ENCODE peak calls at places on chromosome 22, in seven cellular contexts. E is GM12865; B is nucleus accumbens; A is HCEC 1CT; R is activated CD4-positive, alpha-beta T cell treated with anti-CD3 and anti-CD28 coated beads, Interleukin-2, amount 50 U/mL, for 4 hours; U is NCI-H1092; O is aorta. Q is an unnamed sample.
A peak's percentile ranks its signal among the peaks of the same experiment; 100 is the strongest.

GRCh38 chr22:25368271-25368670 is 148.8 kb downstream of the CRYBB2 start:
- DNase-seq in E (no peak), B (no peak), A (peak; percentile 10), R (no peak), U (no peak), O (no peak), Q (no peak)

GRCh38 chr22:44876921-44877320 is 124.5 kb downstream of the ARHGAP8 start:
- DNase-seq in E (no peak), B (no peak), A (no peak), R (no peak), U (no peak), O (no peak), Q (no peak)

GRCh38 chr22:44210721-44211120 is 30.0 kb downstream of the PARVG start:
- DNase-seq in E (no peak), B (no peak), A (peak; percentile 16), R (no peak), U (no peak), O (no peak), Q (no peak)

GRCh38 chr22:20224917-20225692 is 43.0 kb downstream of the RTN4R start:
- DNase-seq in E (no peak), B (no peak), A (no peak), R (no peak), U (no peak), O (no peak), Q (no peak)

GRCh38 chr22:21624120-21624879 is 5.5 kb downstream of the YDJC start:
- DNase-seq in E (no peak), B (no peak), A (peak; percentile 18), R (peak; percentile 31), U (no peak), O (no peak), Q (no peak)

GRCh38 chr22:19321757-19322156 is 30.2 kb upstream of the CLTCL1 start:
- DNase-seq in E (no peak), B (no peak), A (no peak), R (no peak), U (no peak), O (no peak), Q (no peak)

GRCh38 chr22:47071812-47072641 is 309.6 kb downstream of the TBC1D22A start:
- DNase-seq in E (no peak), B (no peak), A (no peak), R (no peak), U (no peak), O (no peak), Q (no peak)

GRCh38 chr22:35154937-35155387 is 89.0 kb downstream of the ISX start:
- DNase-seq in E (peak; percentile 78), B (no peak), A (peak; percentile 39), R (no peak), U (peak; percentile 46), O (no peak), Q (peak; percentile 10)

GRCh38 chr22:49502126-49502826 is 325.4 kb downstream of the BRD1 start:
- DNase-seq in E (no peak), B (no peak), A (no peak), R (no peak), U (no peak), O (no peak), Q (no peak)

GRCh38 chr22:48894804-48895250 is 932.8 kb downstream of the BRD1 start:
- DNase-seq in E (no peak), B (no peak), A (no peak), R (no peak), U (no peak), O (no peak), Q (no peak)

GRCh38 chr22:23777776-23778575 is 5.3 kb downstream of the MMP11 start:
- DNase-seq in E (no peak), B (no peak), A (no peak), R (no peak), U (peak; percentile 56), O (no peak), Q (no peak)

GRCh38 chr22:32396255-32396654 is 15.8 kb downstream of the RTCB start:
- DNase-seq in E (no peak), B (no peak), A (no peak), R (no peak), U (no peak), O (no peak), Q (no peak)

GRCh38 chr22:27682438-27682837 is 119.1 kb downstream of the MN1 start:
- DNase-seq in E (no peak), B (no peak), A (no peak), R (no peak), U (no peak), O (no peak), Q (no peak)

GRCh38 chr22:18994780-18995711 is 59.0 kb upstream of the PRODH start:
- DNase-seq in E (no peak), B (no peak), A (no peak), R (no peak), U (no peak), O (no peak), Q (no peak)

GRCh38 chr22:38120359-38121110 is 10.1 kb upstream of the BAIAP2L2 start:
- DNase-seq in E (no peak), B (no peak), A (no peak), R (no peak), U (no peak), O (peak; percentile 40), Q (no peak)

Q was measured in substantia nigra.